ENCODE peak calls at places on chromosomes 3 and 15, in nine cellular contexts. S is psoas muscle; L is activated CD8-positive, alpha-beta T cell treated with anti-CD3 and anti-CD28 coated beads for 36 hours; M is tibial nerve; Q is IMR-90; Y is breast epithelium; U is WERI-Rb-1; K is suprapubic skin; I is endothelial cell of umbilical vein. Z is an unnamed sample.

GRCh38 chr3:174862101-174862500 is 3.0 kb downstream of the NAALADL2 start:
- DNase-seq in S (no peak), L (no peak), M (no peak), Q (no peak), Y (peak; percentile 57), U (peak; percentile 55), K (no peak), I (peak; percentile 13), Z (no peak)

GRCh38 chr3:4281991-4282390 is 21.2 kb upstream of the SETMAR start:
- DNase-seq in S (no peak), L (no peak), M (no peak), Q (no peak), Y (no peak), U (no peak), K (no peak), I (no peak), Z (no peak)

GRCh38 chr15:92813440-92813839 is 86.7 kb upstream of the CHD2 start:
- DNase-seq in S (no peak), L (no peak), M (no peak), Q (no peak), Y (no peak), U (no peak), K (no peak), I (no peak), Z (no peak)

GRCh38 chr3:82055792-82056191 is 294.3 kb upstream of the GBE1 start:
- DNase-seq in S (no peak), L (no peak), M (no peak), Q (no peak), Y (peak; percentile 18), U (no peak), K (no peak), I (peak; percentile 7), Z (no peak)

GRCh38 chr3:14266361-14266760 is 87.7 kb downstream of the LSM3 start:
- DNase-seq in S (peak; percentile 55), L (no peak), M (no peak), Q (peak; percentile 96), Y (no peak), U (no peak), K (no peak), I (no peak), Z (no peak)

GRCh38 chr3:184656991-184657669 is 54.7 kb downstream of the MAGEF1 start:
- DNase-seq in S (no peak), L (peak; percentile 64), M (no peak), Q (peak; percentile 71), Y (peak; percentile 53), U (peak; percentile 32), K (no peak), I (no peak), Z (no peak)

GRCh38 chr3:101936419-101937331 is 87.4 kb downstream of the NFKBIZ start:
- DNase-seq in S (no peak), L (peak; percentile 33), M (no peak), Q (peak; percentile 94), Y (no peak), U (no peak), K (no peak), I (peak; percentile 45), Z (no peak)

GRCh38 chr3:139433089-139433488 is 43.2 kb downstream of the RBP2 start:
- DNase-seq in S (no peak), L (no peak), M (no peak), Q (no peak), Y (no peak), U (no peak), K (no peak), I (no peak), Z (no peak)

GRCh38 chr3:33355611-33356010 is 78.4 kb downstream of the FBXL2 start:
- DNase-seq in S (no peak), L (no peak), M (no peak), Q (peak; percentile 61), Y (no peak), U (no peak), K (no peak), I (peak; percentile 39), Z (no peak)

GRCh38 chr15:25811481-25811906 is 51.6 kb downstream of the ATP10A start:
- DNase-seq in S (no peak), L (peak; percentile 52), M (no peak), Q (no peak), Y (no peak), U (no peak), K (no peak), I (no peak), Z (no peak)

GRCh38 chr15:22786868-22787698 is 639 bp downstream of the NIPA1 start:
- DNase-seq in S (peak; percentile 16), L (peak; percentile 26), M (no peak), Q (no peak), Y (no peak), U (peak; percentile 35), K (no peak), I (peak; percentile 37), Z (no peak)

GRCh38 chr3:184361932-184362667 is 590 bp downstream of the POLR2H start:
- DNase-seq in S (peak; percentile 73), L (peak; percentile 69), M (no peak), Q (peak; percentile 38), Y (peak; percentile 67), U (no peak), K (no peak), I (no peak), Z (peak; percentile 21)

GRCh38 chr3:114253505-114253904 is 16.1 kb upstream of the ZNF80 start:
- DNase-seq in S (no peak), L (no peak), M (no peak), Q (no peak), Y (no peak), U (no peak), K (no peak), I (no peak), Z (no peak)

GRCh38 chr3:129609591-129610169 is 3.2 kb upstream of the PLXND1 start:
- DNase-seq in S (no peak), L (no peak), M (no peak), Q (peak; percentile 61), Y (no peak), U (no peak), K (no peak), I (peak; percentile 90), Z (no peak)

GRCh38 chr3:118637866-118638265 is 396.8 kb downstream of the IGSF11 start:
- DNase-seq in S (no peak), L (no peak), M (no peak), Q (no peak), Y (no peak), U (no peak), K (no peak), I (no peak), Z (no peak)

GRCh38 chr3:118641608-118642007 is 393.0 kb downstream of the IGSF11 start:
- DNase-seq in S (no peak), L (peak; percentile 2), M (no peak), Q (no peak), Y (no peak), U (no peak), K (no peak), I (no peak), Z (no peak)

GRCh38 chr3:118636841-118637240 is 397.8 kb downstream of the IGSF11 start:
- DNase-seq in S (no peak), L (no peak), M (no peak), Q (no peak), Y (no peak), U (no peak), K (no peak), I (no peak), Z (no peak)
- TF ChIP-seq CTCF in S (no peak), L (no peak), M (no peak), Q (peak; percentile 5), Y (no peak), U (peak; percentile 25), K (no peak), I (no peak), Z (no peak)

GRCh38 chr15:99826146-99826745 is 93.0 kb upstream of the LYSMD4 start:
- DNase-seq in S (no peak), L (peak; percentile 23), M (no peak), Q (no peak), Y (no peak), U (no peak), K (no peak), I (no peak), Z (no peak)
- TF ChIP-seq CTCF in S (no peak), L (no peak), M (no peak), Q (no peak), Y (no peak), U (no peak), K (no peak), I (no peak), Z (no peak)

GRCh38 chr15:68365140-68365745 is 66.7 kb downstream of the ITGA11 start:
- DNase-seq in S (no peak), L (peak; percentile 31), M (no peak), Q (no peak), Y (peak; percentile 72), U (no peak), K (no peak), I (peak; percentile 57), Z (no peak)

GRCh38 chr15:68367226-68367625 is 64.7 kb downstream of the ITGA11 start:
- DNase-seq in S (no peak), L (no peak), M (no peak), Q (no peak), Y (no peak), U (no peak), K (no peak), I (no peak), Z (no peak)

GRCh38 chr15:68364660-68365035 is 67.3 kb downstream of the ITGA11 start:
- DNase-seq in S (no peak), L (no peak), M (no peak), Q (no peak), Y (no peak), U (no peak), K (no peak), I (no peak), Z (no peak)

GRCh38 chr15:68365770-68366169 is 66.2 kb downstream of the ITGA11 start:
- DNase-seq in S (no peak), L (no peak), M (no peak), Q (no peak), Y (no peak), U (no peak), K (no peak), I (peak; percentile 55), Z (no peak)

DNA sequence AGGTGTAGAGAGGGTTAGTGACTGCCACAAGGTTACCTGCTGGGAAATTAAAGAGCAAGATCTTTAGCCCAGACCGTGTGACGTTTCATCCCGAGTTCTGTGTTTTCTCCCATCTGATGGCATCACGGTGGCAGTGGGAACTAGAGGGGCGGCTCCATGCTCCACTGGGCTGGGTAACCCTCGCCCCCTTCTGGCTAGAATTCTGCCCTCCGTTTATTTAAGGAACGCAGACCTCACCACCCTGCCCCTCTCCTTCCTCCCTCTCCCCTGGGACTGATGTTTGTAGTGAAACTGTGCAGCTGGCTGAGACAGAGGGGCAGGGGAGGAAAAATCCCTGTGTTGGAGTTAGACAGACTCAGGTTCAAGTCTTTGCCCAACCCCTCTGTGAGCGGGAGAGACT is 65.6 kb downstream of the ITGA11 start:
- DNase-seq in S (no peak), L (no peak), M (no peak), Q (no peak), Y (no peak), U (no peak), K (no peak), I (no peak), Z (no peak)
- TF ChIP-seq CTCF in S (no peak), L (no peak), M (no peak), Q (no peak), Y (no peak), U (peak; percentile 12), K (no peak), I (no peak), Z (no peak)

DNA sequence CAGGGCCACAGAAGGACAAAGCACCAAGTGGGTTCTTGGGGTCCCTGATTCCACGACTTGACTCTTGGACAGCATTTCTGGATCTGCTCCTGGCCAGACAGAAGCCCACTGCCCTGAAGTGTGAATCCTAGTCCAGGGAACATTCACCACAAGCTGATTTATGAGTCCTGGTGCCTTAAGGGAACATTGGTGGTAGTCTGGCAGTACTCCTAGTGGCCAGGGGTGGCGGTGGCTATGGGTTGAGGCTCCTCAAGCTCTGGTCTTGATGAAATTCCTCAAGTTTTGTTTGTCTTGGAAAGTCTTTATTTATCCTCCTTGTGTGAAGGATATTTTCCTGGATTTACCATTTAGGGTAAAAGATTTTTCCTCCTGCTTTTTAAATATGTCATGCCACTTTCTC is 307.5 kb downstream of the PYDC2 start:
- DNase-seq in S (no peak), L (no peak), M (no peak), Q (no peak), Y (no peak), U (no peak), K (no peak), I (no peak), Z (no peak)
- TF ChIP-seq CTCF in S (no peak), L (no peak), M (no peak), Q (no peak), Y (no peak), U (no peak), K (no peak), I (no peak), Z (no peak)